ENCODE peak calls at places on chromosomes 4 and X, in ten cellular contexts. K is upper lobe of right lung; N is amniotic epithelial cell; G is nephron progenitor cell; S is KG1; R is CD8-positive, alpha-beta memory T cell; V is C1 segment of cervical spinal cord; U is sciatic nerve; J is stimulated activated CD4-positive, alpha-beta T cell treated with anti-CD3 and anti-CD28 coated beads, Interleukin-4, amount 100 ng/mL, for 24 hours; Z is stimulated activated CD8-positive, alpha-beta memory T cell treated with anti-CD3 and anti-CD28 coated beads, Interleukin-12 subunit alpha, Interleukin-12 subunit beta, amount 100 ng/mL, for 4 hours. Y is an unnamed sample.

GRCh38 chr4:121676388-121677075 is 20.2 kb downstream of the ANXA5 start:
- DNase-seq in K (no peak), N (no peak), G (no peak), S (no peak), R (no peak), V (no peak), U (no peak), J (no peak), Z (no peak), Y (no peak)

GRCh38 chr4:26238782-26239647 is 81.8 kb upstream of the RBPJ start:
- DNase-seq in K (no peak), N (peak), G (no peak), S (no peak), R (no peak), V (peak), U (no peak), J (no peak), Z (no peak), Y (peak)

GRCh38 chr4:68367835-68368234 is 17.9 kb upstream of the YTHDC1 start:
- DNase-seq in K (no peak), N (no peak), G (no peak), S (no peak), R (no peak), V (no peak), U (no peak), J (no peak), Z (no peak), Y (no peak)

GRCh38 chr4:1684756-1685603 is 867 bp upstream of the FAM53A start:
- DNase-seq in K (peak), N (no peak), G (no peak), S (no peak), R (no peak), V (no peak), U (no peak), J (no peak), Z (no peak), Y (no peak)

GRCh38 chrX:30674799-30675198 is 21.6 kb downstream of the GK start:
- DNase-seq in K (no peak), N (no peak), G (no peak), S (no peak), R (no peak), V (no peak), U (no peak), J (no peak), Z (no peak), Y (no peak)

GRCh38 chr4:147539959-147540358 is 59.1 kb downstream of the EDNRA start:
- DNase-seq in K (no peak), N (no peak), G (no peak), S (no peak), R (no peak), V (no peak), U (no peak), J (no peak), Z (no peak), Y (no peak)

GRCh38 chrX:80812176-80812575 is 2.5 kb upstream of the BRWD3 start:
- DNase-seq in K (no peak), N (peak), G (no peak), S (no peak), R (peak), V (peak), U (no peak), J (peak), Z (no peak), Y (peak)

GRCh38 chrX:13647709-13648212 is 5.2 kb upstream of the TCEANC start:
- DNase-seq in K (peak), N (peak), G (no peak), S (no peak), R (peak), V (no peak), U (no peak), J (peak), Z (peak), Y (no peak)

GRCh38 chr4:85498068-85498733 is 23.3 kb downstream of the ARHGAP24 start:
- DNase-seq in K (peak), N (peak), G (no peak), S (no peak), R (no peak), V (peak), U (peak), J (no peak), Z (no peak), Y (peak)

GRCh38 chr4:175874290-175874689 is 62.2 kb upstream of the GPM6A start:
- DNase-seq in K (no peak), N (no peak), G (no peak), S (no peak), R (no peak), V (no peak), U (no peak), J (no peak), Z (no peak), Y (no peak)

GRCh38 chrX:39969826-39970569 is 127.8 kb downstream of the BCOR start:
- DNase-seq in K (no peak), N (no peak), G (no peak), S (no peak), R (no peak), V (no peak), U (no peak), J (no peak), Z (no peak), Y (no peak)

GRCh38 chr4:123107444-123108252 is 185.3 kb upstream of the NUDT6 start:
- DNase-seq in K (no peak), N (no peak), G (no peak), S (no peak), R (no peak), V (no peak), U (no peak), J (no peak), Z (no peak), Y (no peak)

GRCh38 chrX:1009771-1010170 is 202.7 kb downstream of the CRLF2 start:
- DNase-seq in K (peak), N (no peak), G (peak), S (no peak), R (no peak), V (no peak), U (no peak), J (no peak), Z (no peak), Y (no peak)

GRCh38 chrX:118116308-118117068 is at the start of gene KLHL13:
- DNase-seq in K (peak), N (no peak), G (peak), S (no peak), R (no peak), V (peak), U (peak), J (no peak), Z (no peak), Y (peak)

GRCh38 chr4:173494013-173494970 is 35.7 kb downstream of the HAND2 start:
- DNase-seq in K (peak), N (peak), G (peak), S (no peak), R (peak), V (no peak), U (no peak), J (peak), Z (no peak), Y (peak)